ENCODE peak calls at places on chromosomes 2 and 18, in eight cellular contexts. H, U, K, S, J, O, I and B are unnamed samples.

GRCh38 chr18:9943311-9943710 is 29.5 kb downstream of the VAPA start:
- DNase-seq in K (no peak), U (no peak), J (no peak), S (no peak), I (no peak), H (no peak), O (no peak), B (no peak)

GRCh38 chr2:168703926-168704325 is 98.5 kb upstream of the NOSTRIN start:
- DNase-seq in J (no peak), H (no peak), O (no peak), I (no peak), K (no peak), U (peak; percentile 17), S (no peak), B (no peak)

GRCh38 chr2:178418426-178418825 is 32.5 kb downstream of the PRKRA start:
- DNase-seq in U (no peak), I (no peak), K (no peak), J (no peak), S (no peak), H (peak; percentile 42), O (no peak), B (no peak)

GRCh38 chr2:36359006-36359580 is 3.5 kb downstream of the CRIM1 start:
- DNase-seq in I (no peak), O (no peak), S (no peak), U (no peak), H (peak; percentile 66), K (no peak), J (no peak), B (no peak)

GRCh38 chr2:238092486-238093035 is 7.6 kb upstream of the ESPNL start:
- DNase-seq in S (no peak), J (no peak), K (no peak), O (no peak), H (no peak), I (no peak), U (no peak), B (no peak)

GRCh38 chr2:46014911-46015654 is 282.1 kb upstream of the EPAS1 start:
- DNase-seq in U (no peak), K (peak; percentile 58), O (no peak), J (peak; percentile 33), H (peak; percentile 31), S (no peak), I (no peak), B (no peak)

GRCh38 chr2:20509766-20510490 is 63.1 kb downstream of the RHOB start:
- DNase-seq in U (peak; percentile 63), J (no peak), H (no peak), I (no peak), K (peak; percentile 82), S (no peak), O (no peak), B (no peak)

GRCh38 chr2:127365211-127365643 is 22.5 kb downstream of the MAP3K2 start:
- DNase-seq in O (no peak), K (no peak), J (no peak), S (no peak), H (no peak), I (no peak), U (no peak), B (no peak)

GRCh38 chr2:42238644-42239288 is 69.6 kb downstream of the EML4 start:
- DNase-seq in I (no peak), H (no peak), J (no peak), O (no peak), K (no peak), S (peak; percentile 54), U (peak; percentile 11), B (no peak)

GRCh38 chr18:10401489-10401888 is 52.9 kb upstream of the APCDD1 start:
- DNase-seq in O (no peak), H (no peak), U (no peak), K (no peak), J (no peak), I (no peak), S (no peak), B (no peak)

GRCh38 chr18:73739098-73739497 is 408.5 kb downstream of the FBXO15 start:
- DNase-seq in J (no peak), O (no peak), K (no peak), H (no peak), U (no peak), I (no peak), S (no peak), B (no peak)

GRCh38 chr2:31467426-31467825 is 52.9 kb upstream of the XDH start:
- DNase-seq in O (no peak), I (no peak), H (no peak), J (no peak), U (no peak), K (no peak), S (no peak), B (no peak)